ENCODE peak calls at places on chromosomes 13 and 19, in four cellular contexts. One of them, this sample, is unnamed.

GRCh38 chr13:108981407-108981806 is 352.0 kb downstream of the MYO16 start:
- DNase-seq in IMR-90: no peak
- DNase-seq in neuronal stem cell: no peak
- DNase-seq in trophoblast cell: no peak
- DNase-seq in this sample: no peak

GRCh38 chr13:46663644-46664043 is 110.7 kb downstream of the LRCH1 start:
- DNase-seq in IMR-90: no peak
- DNase-seq in neuronal stem cell: no peak
- DNase-seq in trophoblast cell: peak; percentile 78
- DNase-seq in this sample: no peak

GRCh38 chr19:54608792-54609191 is 15.4 kb downstream of the LILRA1 start:
- DNase-seq in IMR-90: no peak
- DNase-seq in neuronal stem cell: no peak
- DNase-seq in trophoblast cell: no peak
- DNase-seq in this sample: no peak

GRCh38 chr19:50478901-50479715 is 2.5 kb upstream of the GARIN5A start:
- DNase-seq in IMR-90: peak; percentile 44
- DNase-seq in neuronal stem cell: no peak
- DNase-seq in trophoblast cell: peak; percentile 47
- DNase-seq in this sample: peak; percentile 83

GRCh38 chr19:48368942-48369341 is 4.8 kb downstream of the SYNGR4 start:
- DNase-seq in IMR-90: no peak
- DNase-seq in neuronal stem cell: no peak
- DNase-seq in trophoblast cell: no peak
- DNase-seq in this sample: no peak

GRCh38 chr19:54329476-54330165 is 9.3 kb downstream of the LILRA4 start:
- DNase-seq in IMR-90: no peak
- DNase-seq in neuronal stem cell: no peak
- DNase-seq in trophoblast cell: no peak
- DNase-seq in this sample: no peak

GRCh38 chr13:85441975-85442374 is 357.2 kb downstream of the SLITRK6 start:
- DNase-seq in IMR-90: no peak
- DNase-seq in neuronal stem cell: no peak
- DNase-seq in trophoblast cell: no peak
- DNase-seq in this sample: no peak

GRCh38 chr19:2341987-2342386 is 13.5 kb downstream of the SPPL2B start:
- DNase-seq in IMR-90: no peak
- DNase-seq in neuronal stem cell: no peak
- DNase-seq in trophoblast cell: peak; percentile 87
- DNase-seq in this sample: no peak

GRCh38 chr19:42424712-42425131 is 2.5 kb downstream of the LIPE start:
- DNase-seq in IMR-90: no peak
- DNase-seq in neuronal stem cell: no peak
- DNase-seq in trophoblast cell: no peak
- DNase-seq in this sample: peak; percentile 67

GRCh38 chr19:46192990-46193650 is 36.4 kb upstream of the IGFL1 start:
- DNase-seq in IMR-90: peak; percentile 51
- DNase-seq in neuronal stem cell: no peak
- DNase-seq in trophoblast cell: peak; percentile 97
- DNase-seq in this sample: no peak

GRCh38 chr19:46497773-46498172 is 2.1 kb upstream of the PNMA8B start:
- DNase-seq in IMR-90: peak; percentile 14
- DNase-seq in neuronal stem cell: no peak
- DNase-seq in trophoblast cell: no peak
- DNase-seq in this sample: no peak

GRCh38 chr13:25744176-25744575 is 307.6 kb downstream of the SHISA2 start:
- DNase-seq in IMR-90: no peak
- DNase-seq in neuronal stem cell: no peak
- DNase-seq in trophoblast cell: no peak
- DNase-seq in this sample: no peak

GRCh38 chr19:53196777-53197396 is 3.7 kb upstream of the ZNF665 start:
- DNase-seq in IMR-90: peak; percentile 86
- DNase-seq in neuronal stem cell: peak; percentile 89
- DNase-seq in trophoblast cell: peak; percentile 91
- DNase-seq in this sample: peak; percentile 97

GRCh38 chr19:13234518-13234917 is 84.3 kb downstream of the IER2 start:
- DNase-seq in IMR-90: no peak
- DNase-seq in neuronal stem cell: no peak
- DNase-seq in trophoblast cell: peak; percentile 11
- DNase-seq in this sample: peak; percentile 76

GRCh38 chr19:39246951-39247669 is 1.5 kb downstream of the IFNL4 start:
- DNase-seq in IMR-90: no peak
- DNase-seq in neuronal stem cell: no peak
- DNase-seq in trophoblast cell: no peak
- DNase-seq in this sample: peak; percentile 86

GRCh38 chr13:72304121-72304745 is 423.2 kb downstream of the MZT1 start:
- DNase-seq in IMR-90: no peak
- DNase-seq in neuronal stem cell: no peak
- DNase-seq in trophoblast cell: no peak
- DNase-seq in this sample: no peak

GRCh38 chr13:114073881-114074551 is 58.4 kb downstream of the RASA3 start:
- DNase-seq in IMR-90: no peak
- DNase-seq in neuronal stem cell: no peak
- DNase-seq in trophoblast cell: no peak
- DNase-seq in this sample: no peak

GRCh38 chr19:38035515-38036495 is 128.8 kb downstream of the SIPA1L3 start:
- DNase-seq in IMR-90: peak; percentile 58
- DNase-seq in neuronal stem cell: no peak
- DNase-seq in trophoblast cell: no peak
- DNase-seq in this sample: no peak

GRCh38 chr19:46487802-46488445 is 7.7 kb downstream of the PNMA8B start:
- DNase-seq in IMR-90: peak; percentile 63
- DNase-seq in neuronal stem cell: peak; percentile 85
- DNase-seq in trophoblast cell: peak; percentile 67
- DNase-seq in this sample: peak; percentile 84

GRCh38 chr19:35044317-35045117 is 3.0 kb downstream of the HPN start:
- DNase-seq in IMR-90: peak; percentile 43
- DNase-seq in neuronal stem cell: peak; percentile 68
- DNase-seq in trophoblast cell: peak; percentile 73
- DNase-seq in this sample: peak; percentile 75

GRCh38 chr13:108962652-108963051 is 333.2 kb downstream of the MYO16 start:
- DNase-seq in IMR-90: no peak
- DNase-seq in neuronal stem cell: no peak
- DNase-seq in trophoblast cell: no peak
- DNase-seq in this sample: no peak

GRCh38 chr19:6945733-6946132 is 58.4 kb downstream of the ADGRE1 start:
- DNase-seq in IMR-90: no peak
- DNase-seq in neuronal stem cell: no peak
- DNase-seq in trophoblast cell: no peak
- DNase-seq in this sample: no peak

GRCh38 chr19:27740396-27740795 is 1472.6 kb downstream of the UQCRFS1 start:
- DNase-seq in IMR-90: no peak
- DNase-seq in neuronal stem cell: no peak
- DNase-seq in trophoblast cell: no peak
- DNase-seq in this sample: peak; percentile 3

GRCh38 chr13:113117335-113117872 is 5.2 kb upstream of the F10 start:
- DNase-seq in IMR-90: no peak
- DNase-seq in neuronal stem cell: no peak
- DNase-seq in trophoblast cell: no peak
- DNase-seq in this sample: peak; percentile 21

GRCh38 chr13:80055804-80056203 is 285.1 kb downstream of the SPRY2 start:
- DNase-seq in IMR-90: no peak
- DNase-seq in neuronal stem cell: peak; percentile 35
- DNase-seq in trophoblast cell: peak; percentile 11
- DNase-seq in this sample: no peak

GRCh38 chr19:49761625-49762311 is 1.3 kb downstream of the TSKS start:
- DNase-seq in IMR-90: peak; percentile 56
- DNase-seq in neuronal stem cell: no peak
- DNase-seq in trophoblast cell: peak; percentile 20
- DNase-seq in this sample: peak; percentile 57

GRCh38 chr13:21583496-21583895 is 20.5 kb downstream of the MICU2 start:
- DNase-seq in IMR-90: peak; percentile 66
- DNase-seq in neuronal stem cell: no peak
- DNase-seq in trophoblast cell: peak; percentile 71
- DNase-seq in this sample: peak; percentile 73

GRCh38 chr19:10502524-10503001 is 593 bp downstream of the KEAP1 start:
- DNase-seq in IMR-90: peak; percentile 85
- DNase-seq in neuronal stem cell: peak; percentile 85
- DNase-seq in trophoblast cell: peak; percentile 92
- DNase-seq in this sample: peak; percentile 86
- H3K14ac ChIP-seq in IMR-90: peak overlapping the region; percentile 98
- H3K14ac ChIP-seq in neuronal stem cell: peak overlapping the region; percentile 91
- H3K14ac ChIP-seq in trophoblast cell: peak overlapping the region; percentile 90
- H3K14ac ChIP-seq in this sample: peak overlapping the region; percentile 98

DNA sequence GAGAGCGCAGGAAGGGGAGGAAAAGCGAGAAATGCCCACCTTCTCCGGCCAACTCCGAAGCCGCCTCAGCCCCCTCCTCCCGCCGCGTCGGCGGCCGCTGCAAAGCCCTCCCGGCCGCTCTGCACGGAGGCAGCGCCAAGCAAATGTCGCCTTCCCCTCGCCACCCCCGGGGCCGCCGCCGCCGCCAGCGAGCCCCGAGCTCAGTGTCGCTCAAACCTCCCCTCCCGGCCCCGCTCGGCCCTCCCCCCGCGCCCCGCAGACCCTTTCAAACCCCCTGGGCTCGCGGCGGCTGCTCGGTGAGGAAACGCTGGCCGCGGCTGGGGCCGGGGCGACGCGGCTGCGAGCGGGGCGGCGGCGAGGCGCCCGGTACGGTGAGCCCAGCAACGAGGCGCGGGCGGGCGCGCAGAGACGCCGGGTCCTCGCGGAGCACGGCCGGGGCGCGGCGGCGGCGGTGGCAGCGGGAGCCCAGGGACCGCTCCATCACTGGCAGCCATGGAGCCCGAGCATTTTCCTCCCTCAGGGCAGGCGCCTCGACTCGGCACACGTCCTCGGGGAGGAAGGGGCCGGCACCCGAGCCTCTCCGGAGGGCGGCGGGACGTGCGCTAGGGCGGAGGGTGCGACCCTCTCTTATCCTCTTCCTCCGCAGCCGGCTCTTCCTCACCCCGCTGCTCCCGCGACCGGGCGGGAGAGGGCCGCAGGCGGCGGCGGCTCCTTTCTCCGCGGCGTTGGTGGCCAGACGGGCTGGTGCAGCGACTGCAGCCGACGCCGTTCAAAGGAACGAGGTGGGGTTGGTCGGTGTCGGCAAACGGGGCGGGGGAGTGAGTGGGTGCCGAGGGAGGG is 486 bp upstream of the TSC22D1 start:
- DNase-seq in IMR-90: no peak
- DNase-seq in neuronal stem cell: peak; percentile 38
- DNase-seq in trophoblast cell: peak; percentile 29
- DNase-seq in this sample: no peak
- H3K14ac ChIP-seq in IMR-90: peak overlapping the region; percentile 81
- H3K14ac ChIP-seq in neuronal stem cell: peak overlapping the region; percentile 97
- H3K14ac ChIP-seq in trophoblast cell: peak overlapping the region; percentile 97
- H3K14ac ChIP-seq in this sample: peak overlapping the region; percentile 87

DNA sequence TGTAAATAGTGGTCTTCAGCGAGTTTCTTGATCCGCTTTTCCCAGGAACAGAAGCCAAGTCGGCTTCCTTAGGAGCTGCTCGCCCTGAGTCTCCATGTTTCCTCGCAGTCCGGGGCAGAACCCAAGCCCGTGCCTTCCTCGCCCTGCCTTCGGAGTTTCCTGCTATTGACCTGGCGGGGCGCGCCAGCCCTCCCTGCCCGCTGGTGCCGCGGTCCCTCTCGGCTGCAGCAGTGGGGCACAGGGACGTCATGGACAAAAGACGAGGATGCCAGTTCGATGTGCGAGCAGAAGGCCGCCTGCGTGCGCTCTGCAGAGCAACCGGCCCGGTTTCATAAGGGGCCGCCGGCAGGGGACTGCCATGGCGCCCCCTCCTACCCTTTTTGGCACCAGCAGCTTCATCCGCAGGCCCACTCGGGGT is 156.6 kb downstream of the TM9SF2 start:
- DNase-seq in IMR-90: no peak
- DNase-seq in neuronal stem cell: no peak
- DNase-seq in trophoblast cell: no peak
- DNase-seq in this sample: peak; percentile 68
- H3K14ac ChIP-seq in IMR-90: no peak overlapping the region
- H3K14ac ChIP-seq in neuronal stem cell: no peak overlapping the region
- H3K14ac ChIP-seq in trophoblast cell: no peak overlapping the region
- H3K14ac ChIP-seq in this sample: peak overlapping the region; percentile 79

GRCh38 chr19:14542721-14543328 is 13.4 kb downstream of the TECR start:
- DNase-seq in IMR-90: no peak
- DNase-seq in neuronal stem cell: no peak
- DNase-seq in trophoblast cell: no peak
- DNase-seq in this sample: peak; percentile 28
- H3K14ac ChIP-seq in IMR-90: no peak overlapping the region
- H3K14ac ChIP-seq in neuronal stem cell: no peak overlapping the region
- H3K14ac ChIP-seq in trophoblast cell: no peak overlapping the region
- H3K14ac ChIP-seq in this sample: no peak overlapping the region

This sample was measured in H9.